ENCODE peak calls at places on chromosome 20, in seven cellular contexts. F, E, M, U, Y, W and A are unnamed samples.

GRCh38 chr20:47988601-47989116 is 203.4 kb upstream of the SULF2 start:
- DNase-seq in U (no peak), Y (no peak), F (no peak), M (no peak), W (no peak), E (no peak), A (no peak)

GRCh38 chr20:63068711-63069367 is 62.1 kb upstream of the BHLHE23 start:
- DNase-seq in U (no peak), E (no peak), F (no peak), M (no peak), W (no peak), Y (no peak), A (no peak)

GRCh38 chr20:20466341-20466879 is 98.5 kb downstream of the INSM1 start:
- DNase-seq in F (no peak), E (peak), U (no peak), W (peak), M (peak), Y (no peak), A (no peak)

GRCh38 chr20:62708591-62709536 is at the start of gene NTSR1:
- DNase-seq in U (peak), E (no peak), Y (no peak), F (no peak), M (no peak), W (no peak), A (peak)

GRCh38 chr20:25750765-25751696 is 54.4 kb upstream of the ZNF337 start:
- DNase-seq in Y (no peak), W (peak), M (peak), U (peak), E (peak), F (peak), A (peak)

GRCh38 chr20:62430311-62430853 is 3.0 kb upstream of the RBBP8NL start:
- DNase-seq in E (no peak), W (no peak), F (peak), U (no peak), M (no peak), Y (no peak), A (no peak)

GRCh38 chr20:57564180-57564802 is 3.4 kb downstream of the PCK1 start:
- DNase-seq in F (no peak), M (no peak), W (no peak), Y (no peak), E (no peak), U (no peak), A (no peak)

GRCh38 chr20:56111951-56112730 is 106.8 kb upstream of the CBLN4 start:
- DNase-seq in M (peak), Y (no peak), U (no peak), E (no peak), W (no peak), F (no peak), A (no peak)

GRCh38 chr20:19757973-19758887 is at the start of gene RIN2:
- DNase-seq in M (peak), W (peak), E (peak), U (peak), Y (peak), F (peak), A (peak)

GRCh38 chr20:33105336-33105924 is 26.0 kb downstream of the BPIFB4 start:
- DNase-seq in U (no peak), M (no peak), W (no peak), E (no peak), Y (no peak), F (no peak), A (no peak)

GRCh38 chr20:63696311-63696627 is 183 bp upstream of the TNFRSF6B start:
- DNase-seq in Y (no peak), F (no peak), U (peak), M (no peak), E (no peak), W (no peak), A (peak)